ENCODE peak calls at places on chromosomes 5 and 9, in five cellular contexts. K is type B pancreatic cell; G is GM13977; N is stimulated activated CD8-positive, alpha-beta memory T cell treated with anti-CD3 and anti-CD28 coated beads, Interleukin-7, amount 100 ng/mL, for 24 hours; W is activated naive CD4-positive, alpha-beta T cell treated with Interleukin-2 at 50 U/mL for 16 hours. U is an unnamed sample.
A peak's percentile ranks its signal among the peaks of the same experiment; 100 is the strongest.

GRCh38 chr9:100554935-100555401 is 22.9 kb upstream of the CAVIN4 start:
- DNase-seq in K (no peak), G (no peak), N (no peak), W (no peak), U (no peak)

GRCh38 chr5:171647043-171647899 is 138.3 kb upstream of the SMIM23 start:
- DNase-seq in K (no peak), G (no peak), N (no peak), W (no peak), U (no peak)

GRCh38 chr5:140556438-140556837 is 835 bp downstream of the SRA1 start:
- DNase-seq in K (no peak), G (no peak), N (no peak), W (no peak), U (no peak)

GRCh38 chr5:160887780-160888179 is 35.8 kb upstream of the ATP10B start:
- DNase-seq in K (no peak), G (no peak), N (no peak), W (no peak), U (no peak)

GRCh38 chr9:113568481-113569321 is 105.2 kb downstream of the RGS3 start:
- DNase-seq in K (no peak), G (no peak), N (no peak), W (no peak), U (peak; percentile 54)

GRCh38 chr5:172544371-172545120 is 90.2 kb upstream of the SH3PXD2B start:
- DNase-seq in K (no peak), G (no peak), N (no peak), W (no peak), U (no peak)

GRCh38 chr5:174533771-174534221 is 190.6 kb upstream of the MSX2 start:
- DNase-seq in K (no peak), G (no peak), N (no peak), W (no peak), U (no peak)

GRCh38 chr5:125083932-125084331 is 337.5 kb upstream of the ZNF608 start:
- DNase-seq in K (no peak), G (no peak), N (no peak), W (no peak), U (no peak)

GRCh38 chr5:45601424-45601823 is 94.8 kb downstream of the HCN1 start:
- DNase-seq in K (no peak), G (no peak), N (no peak), W (no peak), U (no peak)

GRCh38 chr5:128629162-128629561 is 91.1 kb upstream of the FBN2 start:
- DNase-seq in K (no peak), G (no peak), N (no peak), W (no peak), U (no peak)

GRCh38 chr9:112333639-112334318 is 360 bp upstream of the PTBP3 start:
- DNase-seq in K (peak; percentile 97), G (peak; percentile 97), N (peak; percentile 81), W (peak; percentile 92), U (peak; percentile 98)

GRCh38 chr5:150180241-150181027 is 9.4 kb upstream of the SLC6A7 start:
- DNase-seq in K (no peak), G (no peak), N (no peak), W (no peak), U (peak; percentile 96)

GRCh38 chr9:117232991-117233390 is 181.9 kb downstream of the ASTN2 start:
- DNase-seq in K (no peak), G (no peak), N (no peak), W (no peak), U (no peak)

GRCh38 chr9:37309136-37309535 is 113.4 kb upstream of the GRHPR start:
- DNase-seq in K (no peak), G (peak; percentile 46), N (no peak), W (no peak), U (no peak)

GRCh38 chr9:31321256-31321655 is 1063.2 kb upstream of the ACO1 start:
- DNase-seq in K (no peak), G (no peak), N (no peak), W (no peak), U (no peak)

GRCh38 chr5:127506616-127507015 is 10.8 kb upstream of the PRRC1 start:
- DNase-seq in K (no peak), G (no peak), N (no peak), W (no peak), U (peak; percentile 66)

GRCh38 chr5:168209561-168209960 is 81.9 kb upstream of the WWC1 start:
- DNase-seq in K (no peak), G (no peak), N (no peak), W (no peak), U (no peak)

GRCh38 chr9:88646539-88646938 is 111.6 kb downstream of the NXNL2 start:
- DNase-seq in K (no peak), G (no peak), N (no peak), W (no peak), U (no peak)

GRCh38 chr9:74463825-74464224 is 33.3 kb upstream of the RORB start:
- DNase-seq in K (no peak), G (no peak), N (no peak), W (no peak), U (no peak)

GRCh38 chr9:23743041-23743440 is 83.0 kb downstream of the ELAVL2 start:
- DNase-seq in K (no peak), G (no peak), N (no peak), W (no peak), U (no peak)

GRCh38 chr5:14035859-14036440 is 91.5 kb upstream of the DNAH5 start:
- DNase-seq in K (no peak), G (peak; percentile 15), N (no peak), W (no peak), U (no peak)

GRCh38 chr5:169006206-169006605 is 294.7 kb downstream of the SLIT3 start:
- DNase-seq in K (no peak), G (no peak), N (no peak), W (no peak), U (no peak)

GRCh38 chr9:6549106-6549505 is 96.4 kb downstream of the GLDC start:
- DNase-seq in K (no peak), G (no peak), N (no peak), W (no peak), U (no peak)

U was measured in posterior vena cava.